ENCODE peak calls at places on chromosome 13, in four cellular contexts. K, Y, P and G are unnamed samples.
A peak's percentile ranks its signal among the peaks of the same experiment; 100 is the strongest.

GRCh38 chr13:74074723-74075122 is 59.5 kb downstream of the KLF12 start:
- DNase-seq in P (no peak), K (no peak), Y (no peak), G (no peak)

GRCh38 chr13:85277753-85278152 is 521.5 kb downstream of the SLITRK6 start:
- DNase-seq in Y (no peak), P (no peak), K (no peak), G (no peak)

GRCh38 chr13:59510377-59510776 is 653.4 kb downstream of the DIAPH3 start:
- DNase-seq in P (no peak), K (no peak), Y (no peak), G (no peak)

GRCh38 chr13:97834255-97834654 is 119.2 kb upstream of the IPO5 start:
- DNase-seq in K (no peak), Y (no peak), P (no peak), G (no peak)

GRCh38 chr13:41713405-41713804 is 247.5 kb downstream of the VWA8 start:
- DNase-seq in K (no peak), P (no peak), Y (no peak), G (no peak)

GRCh38 chr13:94382520-94382919 is 97.0 kb downstream of the DCT start:
- DNase-seq in K (no peak), Y (no peak), P (no peak), G (no peak)

GRCh38 chr13:103812558-103812957 is 746.3 kb upstream of the SLC10A2 start:
- DNase-seq in Y (no peak), P (no peak), K (no peak), G (no peak)

GRCh38 chr13:46622013-46622917 is 69.3 kb downstream of the LRCH1 start:
- DNase-seq in K (no peak), Y (no peak), P (no peak), G (no peak)

GRCh38 chr13:46386426-46386995 is 541 bp downstream of the RUBCNL start:
- DNase-seq in P (no peak), Y (no peak), K (no peak), G (no peak)

GRCh38 chr13:108987945-108988344 is 358.5 kb downstream of the MYO16 start:
- DNase-seq in Y (no peak), P (no peak), K (no peak), G (no peak)

GRCh38 chr13:111469450-111469849 is 149.0 kb downstream of the TEX29 start:
- DNase-seq in K (no peak), P (no peak), Y (no peak), G (no peak)

GRCh38 chr13:49241296-49241695 is 6.4 kb upstream of the CDADC1 start:
- DNase-seq in Y (no peak), P (no peak), K (no peak), G (no peak)

GRCh38 chr13:80611310-80611709 is 270.4 kb upstream of the SPRY2 start:
- DNase-seq in P (no peak), Y (no peak), K (no peak), G (no peak)

GRCh38 chr13:54657588-54657987 is 1629.0 kb downstream of the OLFM4 start:
- DNase-seq in Y (no peak), P (no peak), K (no peak), G (no peak)

GRCh38 chr13:67299072-67299635 is 69.0 kb upstream of the PCDH9 start:
- DNase-seq in P (no peak), K (no peak), Y (no peak), G (no peak)

GRCh38 chr13:106612688-106613087 is 44.8 kb upstream of the ARGLU1 start:
- DNase-seq in K (peak; percentile 65), P (peak; percentile 73), Y (no peak), G (no peak)

GRCh38 chr13:30149248-30149647 is 158.1 kb downstream of the KATNAL1 start:
- DNase-seq in Y (no peak), P (no peak), K (no peak), G (no peak)

GRCh38 chr13:73481265-73481664 is 422.5 kb downstream of the KLF5 start:
- DNase-seq in P (no peak), Y (no peak), K (no peak), G (no peak)

GRCh38 chr13:59458908-59459579 is 704.7 kb downstream of the DIAPH3 start:
- DNase-seq in K (no peak), Y (no peak), P (peak; percentile 44), G (peak; percentile 69)

GRCh38 chr13:111302045-111302722 is 18.3 kb upstream of the TEX29 start:
- DNase-seq in P (no peak), K (no peak), Y (no peak), G (no peak)

GRCh38 chr13:45851171-45851889 is at the start of gene SIAH3:
- DNase-seq in P (no peak), K (no peak), Y (no peak), G (no peak)

GRCh38 chr13:62512194-62513141 is 1096.8 kb upstream of the PCDH20 start:
- DNase-seq in P (no peak), Y (peak; percentile 48), K (no peak), G (no peak)

GRCh38 chr13:38902551-38902950 is 88.1 kb downstream of the STOML3 start:
- DNase-seq in Y (no peak), P (no peak), K (no peak), G (no peak)

GRCh38 chr13:102686024-102686423 is 8.8 kb downstream of the METTL21C start:
- DNase-seq in K (no peak), Y (no peak), P (no peak), G (no peak)

GRCh38 chr13:51632643-51633357 is 48.5 kb downstream of the WDFY2 start:
- DNase-seq in Y (no peak), K (no peak), P (no peak), G (no peak)
- H3K4me3 ChIP-seq in Y (no peak overlapping the region), K (no peak overlapping the region), P (no peak overlapping the region), G (no peak overlapping the region)

GRCh38 chr13:22211876-22212275 is 541.0 kb downstream of the FGF9 start:
- DNase-seq in Y (no peak), P (no peak), K (no peak), G (no peak)

GRCh38 chr13:22212576-22212975 is 541.7 kb downstream of the FGF9 start:
- DNase-seq in P (no peak), Y (no peak), K (no peak), G (no peak)

GRCh38 chr13:22218784-22219183 is 547.9 kb downstream of the FGF9 start:
- DNase-seq in P (no peak), K (no peak), Y (no peak), G (no peak)

GRCh38 chr13:22210134-22210930 is 539.5 kb downstream of the FGF9 start:
- DNase-seq in K (no peak), Y (no peak), P (no peak), G (no peak)

GRCh38 chr13:22214184-22214583 is 543.3 kb downstream of the FGF9 start:
- DNase-seq in P (no peak), Y (no peak), K (no peak), G (no peak)
- TF ChIP-seq CTCF in P (no peak), Y (no peak), K (no peak), G (no peak)

GRCh38 chr13:65551208-65551607 is 1678.9 kb downstream of the PCDH9 start:
- DNase-seq in Y (no peak), P (no peak), K (no peak), G (no peak)
- H3K4me3 ChIP-seq in Y (no peak overlapping the region), P (no peak overlapping the region), K (no peak overlapping the region), G (no peak overlapping the region)

GRCh38 chr13:21037656-21038055 is 23.7 kb downstream of the LATS2 start:
- DNase-seq in P (no peak), Y (no peak), K (no peak), G (no peak)

GRCh38 chr13:21032656-21033055 is 28.7 kb downstream of the LATS2 start:
- DNase-seq in Y (no peak), K (no peak), P (no peak), G (no peak)

GRCh38 chr13:21033866-21034601 is 27.4 kb downstream of the LATS2 start:
- DNase-seq in P (no peak), K (no peak), Y (peak; percentile 50), G (no peak)

GRCh38 chr13:21033224-21033855 is 28.0 kb downstream of the LATS2 start:
- DNase-seq in K (no peak), Y (peak; percentile 54), P (peak; percentile 74), G (no peak)

GRCh38 chr13:21034602-21035190 is 26.7 kb downstream of the LATS2 start:
- DNase-seq in K (no peak), Y (no peak), P (no peak), G (no peak)
- TF ChIP-seq CTCF in K (peak; percentile 25), Y (no peak), P (no peak), G (no peak)

GRCh38 chr13:24459234-24459633 is 53.3 kb downstream of the PARP4 start:
- DNase-seq in K (no peak), P (no peak), Y (no peak), G (peak; percentile 11)
- H3K4me3 ChIP-seq in K (no peak overlapping the region), P (no peak overlapping the region), Y (no peak overlapping the region), G (no peak overlapping the region)

GRCh38 chr13:100473087-100473486 is 115.5 kb downstream of the GGACT start:
- DNase-seq in K (no peak), Y (no peak), P (no peak), G (no peak)
- TF ChIP-seq CTCF in K (no peak), Y (no peak), P (no peak), G (no peak)

GRCh38 chr13:92196566-92197256 is 798.3 kb downstream of the GPC5 start:
- DNase-seq in K (no peak), Y (no peak), P (no peak), G (no peak)
- H3K4me3 ChIP-seq in K (no peak overlapping the region), Y (no peak overlapping the region), P (peak overlapping the region; percentile 22), G (no peak overlapping the region)